ENCODE peak calls at places on chromosomes 11 and 22, in five cellular contexts. W, N, R, U and E are unnamed samples.

GRCh38 chr11:65862191-65862735 is 2.0 kb downstream of the MUS81 start:
- DNase-seq in W (peak), N (no peak), R (no peak), U (no peak), E (no peak)

GRCh38 chr11:12677131-12677530 is 2.9 kb downstream of the TEAD1 start:
- DNase-seq in W (no peak), N (no peak), R (no peak), U (no peak), E (no peak)

GRCh38 chr11:123194308-123195181 is 503 bp downstream of the CLMP start:
- DNase-seq in W (no peak), N (peak), R (no peak), U (no peak), E (no peak)

GRCh38 chr11:7046474-7046873 is 26.2 kb downstream of the NLRP14 start:
- DNase-seq in W (no peak), N (no peak), R (no peak), U (no peak), E (no peak)

GRCh38 chr11:112087212-112087611 is 539 bp downstream of the SDHD start:
- DNase-seq in W (no peak), N (no peak), R (no peak), U (no peak), E (no peak)

GRCh38 chr11:95831198-95831883 is 41.0 kb downstream of the CEP57 start:
- DNase-seq in W (no peak), N (no peak), R (no peak), U (no peak), E (no peak)

GRCh38 chr22:27670701-27671412 is 130.7 kb downstream of the MN1 start:
- DNase-seq in W (peak), N (peak), R (peak), U (no peak), E (peak)

GRCh38 chr11:29251738-29252137 is 765.1 kb downstream of the KCNA4 start:
- DNase-seq in W (no peak), N (no peak), R (no peak), U (no peak), E (no peak)

GRCh38 chr11:93396356-93396755 is 65.8 kb downstream of the DEUP1 start:
- DNase-seq in W (no peak), N (no peak), R (no peak), U (no peak), E (no peak)

GRCh38 chr11:130520231-130520630 is 71.8 kb downstream of the ADAMTS15 start:
- DNase-seq in W (no peak), N (no peak), R (peak), U (no peak), E (no peak)

GRCh38 chr11:3037041-3037944 is 19.9 kb downstream of the CARS1 start:
- DNase-seq in W (peak), N (peak), R (peak), U (no peak), E (peak)

GRCh38 chr11:107293677-107294344 is 163.8 kb downstream of the CWF19L2 start:
- DNase-seq in W (no peak), N (no peak), R (no peak), U (no peak), E (no peak)

GRCh38 chr11:5245155-5245554 is 4.5 kb downstream of the HBG1 start:
- DNase-seq in W (no peak), N (no peak), R (no peak), U (no peak), E (no peak)

GRCh38 chr22:24424001-24424900 is 3.1 kb upstream of the ADORA2A start:
- DNase-seq in W (peak), N (no peak), R (no peak), U (peak), E (no peak)

GRCh38 chr11:64104632-64105031 is 61.3 kb downstream of the MACROD1 start:
- DNase-seq in W (no peak), N (no peak), R (no peak), U (no peak), E (no peak)

GRCh38 chr22:44353063-44353440 is 40.3 kb upstream of the SHISAL1 start:
- DNase-seq in W (peak), N (no peak), R (no peak), U (no peak), E (no peak)
- H3K4me3 ChIP-seq in W (no peak), N (no peak), R (no peak), U (no peak), E (no peak)

GRCh38 chr11:79092791-79093313 is 348.0 kb downstream of the TENM4 start:
- DNase-seq in W (no peak), N (no peak), R (peak), U (no peak), E (peak)
- H3K4me3 ChIP-seq in W (no peak), N (no peak), R (no peak), U (no peak), E (no peak)

DNA sequence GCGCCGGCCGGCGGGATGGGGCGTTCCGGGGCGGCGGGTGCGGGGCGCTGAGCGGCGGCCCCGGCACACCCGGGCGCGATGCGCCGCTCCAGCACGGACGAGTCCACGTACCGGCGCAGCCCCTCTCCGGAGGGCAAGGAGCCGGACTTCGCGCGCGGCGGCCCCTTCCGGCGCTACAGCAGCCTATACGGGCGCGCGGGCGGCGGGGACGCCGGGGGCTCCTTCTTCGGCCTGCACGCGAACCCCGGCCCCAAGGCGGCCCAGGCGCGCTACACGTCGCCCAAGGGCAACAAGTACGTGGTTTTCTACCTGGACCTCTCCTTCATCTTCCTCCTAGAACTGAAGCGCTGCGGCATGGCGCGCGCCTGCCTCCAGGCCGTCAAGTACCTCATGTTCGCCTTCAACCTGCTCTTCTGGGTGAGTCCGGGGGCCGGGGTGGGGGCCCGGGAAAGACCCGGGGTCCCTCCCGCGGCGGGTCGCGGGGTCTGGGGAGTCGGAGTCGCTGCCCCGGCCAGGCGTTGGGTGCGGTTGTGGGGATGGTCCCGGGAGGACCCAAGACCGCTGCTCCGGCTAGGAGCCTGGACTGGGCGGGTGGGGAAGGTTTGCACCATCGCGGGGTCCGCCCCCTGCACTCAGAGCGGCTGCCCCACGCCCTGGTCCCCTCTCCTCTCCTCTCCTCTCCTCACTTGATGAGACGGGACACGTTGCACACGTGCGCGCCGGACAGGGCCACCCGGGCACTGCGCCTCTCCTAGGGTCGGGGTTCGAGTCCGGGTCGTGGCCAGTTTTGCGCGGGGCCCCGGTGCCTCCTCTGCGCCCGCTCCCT is 7.5 kb downstream of the TSPAN4 start:
- DNase-seq in W (no peak), N (no peak), R (no peak), U (no peak), E (no peak)
- H3K4me3 ChIP-seq in W (peak), N (peak), R (no peak), U (no peak), E (no peak)

DNA sequence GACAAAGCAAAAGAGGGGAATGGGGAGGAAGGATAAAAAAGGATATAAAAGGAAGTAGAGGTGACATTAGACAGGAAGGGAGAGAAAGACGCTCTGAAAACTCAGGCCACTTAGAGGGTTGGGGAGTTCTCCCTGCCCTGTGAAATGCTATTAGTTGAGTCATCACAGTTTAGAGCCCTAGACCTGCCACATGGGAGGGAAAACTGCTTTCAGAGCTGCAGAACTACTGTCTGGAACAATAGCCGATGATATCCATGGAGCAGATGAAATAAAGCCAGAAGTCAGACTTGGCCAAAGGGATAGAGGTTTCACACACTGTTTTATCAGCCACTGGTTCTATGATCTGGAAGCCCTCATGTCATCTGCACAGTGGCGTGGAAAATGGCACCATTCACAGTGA is 157.9 kb downstream of the NCAM1 start:
- DNase-seq in W (no peak), N (no peak), R (peak), U (no peak), E (no peak)
- H3K4me3 ChIP-seq in W (no peak), N (no peak), R (no peak), U (no peak), E (no peak)